ENCODE peak calls at places on chromosomes 13 and 19, in seven cellular contexts. F, L, W, D, I, N and O are unnamed samples.

GRCh38 chr13:113854238-113855011 is 9.5 kb downstream of the GAS6 start:
- DNase-seq in I (peak), W (peak), D (no peak), L (peak), F (peak), N (no peak), O (no peak)

GRCh38 chr13:64332048-64332447 is 2898.1 kb downstream of the PCDH9 start:
- DNase-seq in L (no peak), N (no peak), D (no peak), I (no peak), F (peak), W (no peak), O (no peak)

GRCh38 chr13:50911937-50912624 is 2.5 kb downstream of the RNASEH2B start:
- DNase-seq in L (peak), W (peak), I (peak), F (peak), D (peak), N (peak), O (peak)

GRCh38 chr13:25752957-25753540 is 298.8 kb downstream of the SHISA2 start:
- DNase-seq in N (no peak), D (no peak), L (no peak), W (peak), I (no peak), F (peak), O (no peak)

GRCh38 chr13:78595819-78596700 is 7.3 kb downstream of the POU4F1 start:
- DNase-seq in I (peak), D (peak), L (peak), F (no peak), N (no peak), W (no peak), O (peak)

GRCh38 chr13:67175836-67176235 is 54.3 kb downstream of the PCDH9 start:
- DNase-seq in D (no peak), W (no peak), F (no peak), L (no peak), N (no peak), I (no peak), O (no peak)

GRCh38 chr19:920051-920857 is 3.1 kb downstream of the KISS1R start:
- DNase-seq in L (no peak), W (peak), D (no peak), I (peak), F (no peak), N (peak), O (no peak)

GRCh38 chr13:99151516-99151915 is 49.1 kb upstream of the UBAC2 start:
- DNase-seq in L (no peak), F (peak), I (no peak), D (no peak), W (peak), N (peak), O (no peak)

GRCh38 chr13:113528101-113528797 is 37.7 kb upstream of the DCUN1D2 start:
- DNase-seq in D (no peak), I (no peak), N (no peak), L (no peak), W (no peak), F (no peak), O (no peak)

GRCh38 chr13:50676602-50677001 is 166.9 kb downstream of the DLEU7 start:
- DNase-seq in I (no peak), W (peak), L (no peak), N (peak), D (no peak), F (peak), O (peak)

GRCh38 chr13:48731957-48732569 is 78.3 kb downstream of the CYSLTR2 start:
- DNase-seq in I (peak), F (no peak), N (peak), D (peak), L (peak), W (no peak), O (peak)

GRCh38 chr13:31045621-31046081 is 113.2 kb downstream of the TEX26 start:
- DNase-seq in I (no peak), W (peak), F (peak), N (peak), D (no peak), L (no peak), O (peak)

GRCh38 chr13:77509221-77509620 is 26.3 kb upstream of the SCEL start:
- DNase-seq in L (no peak), N (no peak), W (peak), F (peak), D (no peak), I (no peak), O (no peak)

GRCh38 chr13:112748947-112749346 is 59.1 kb downstream of the ATP11A start:
- DNase-seq in N (peak), L (no peak), W (no peak), D (no peak), F (no peak), I (no peak), O (no peak)

GRCh38 chr19:1390594-1391423 is 7.1 kb downstream of the NDUFS7 start:
- DNase-seq in N (no peak), F (no peak), D (no peak), W (no peak), L (no peak), I (no peak), O (no peak)

GRCh38 chr13:77300176-77301141 is 26.4 kb downstream of the MYCBP2 start:
- DNase-seq in W (peak), L (no peak), N (peak), F (peak), I (no peak), D (no peak), O (peak)

GRCh38 chr19:30666301-30666803 is 294.2 kb downstream of the ZNF536 start:
- DNase-seq in D (peak), L (peak), I (peak), W (peak), N (peak), F (peak), O (peak)

GRCh38 chr13:105333416-105333815 is 1202.0 kb downstream of the EFNB2 start:
- DNase-seq in N (peak), D (no peak), I (no peak), W (no peak), L (no peak), F (peak), O (no peak)

GRCh38 chr19:38265213-38265861 is 964 bp downstream of the SPINT2 start:
- DNase-seq in F (no peak), N (peak), L (no peak), I (no peak), D (no peak), W (no peak), O (peak)

GRCh38 chr13:41505209-41505835 is 48.0 kb downstream of the RGCC start:
- DNase-seq in I (no peak), F (peak), L (no peak), D (no peak), N (peak), W (peak), O (no peak)

GRCh38 chr13:91722267-91722884 is 324.0 kb downstream of the GPC5 start:
- DNase-seq in L (no peak), N (peak), F (peak), W (peak), I (no peak), D (no peak), O (peak)

GRCh38 chr19:18763674-18764590 is 27.2 kb downstream of the COMP start:
- DNase-seq in N (no peak), D (no peak), I (no peak), L (no peak), F (peak), W (no peak), O (no peak)

GRCh38 chr19:16324384-16325160 is at the start of gene KLF2:
- DNase-seq in N (peak), D (peak), W (peak), I (peak), F (peak), L (peak), O (peak)

GRCh38 chr19:47582320-47582909 is 9.5 kb upstream of the ZNF541 start:
- DNase-seq in D (no peak), F (peak), L (no peak), W (peak), I (no peak), N (no peak), O (no peak)

GRCh38 chr19:9431475-9431874 is 3.9 kb downstream of the ZNF266 start:
- DNase-seq in F (peak), I (peak), L (peak), W (peak), D (peak), N (peak), O (peak)

DNA sequence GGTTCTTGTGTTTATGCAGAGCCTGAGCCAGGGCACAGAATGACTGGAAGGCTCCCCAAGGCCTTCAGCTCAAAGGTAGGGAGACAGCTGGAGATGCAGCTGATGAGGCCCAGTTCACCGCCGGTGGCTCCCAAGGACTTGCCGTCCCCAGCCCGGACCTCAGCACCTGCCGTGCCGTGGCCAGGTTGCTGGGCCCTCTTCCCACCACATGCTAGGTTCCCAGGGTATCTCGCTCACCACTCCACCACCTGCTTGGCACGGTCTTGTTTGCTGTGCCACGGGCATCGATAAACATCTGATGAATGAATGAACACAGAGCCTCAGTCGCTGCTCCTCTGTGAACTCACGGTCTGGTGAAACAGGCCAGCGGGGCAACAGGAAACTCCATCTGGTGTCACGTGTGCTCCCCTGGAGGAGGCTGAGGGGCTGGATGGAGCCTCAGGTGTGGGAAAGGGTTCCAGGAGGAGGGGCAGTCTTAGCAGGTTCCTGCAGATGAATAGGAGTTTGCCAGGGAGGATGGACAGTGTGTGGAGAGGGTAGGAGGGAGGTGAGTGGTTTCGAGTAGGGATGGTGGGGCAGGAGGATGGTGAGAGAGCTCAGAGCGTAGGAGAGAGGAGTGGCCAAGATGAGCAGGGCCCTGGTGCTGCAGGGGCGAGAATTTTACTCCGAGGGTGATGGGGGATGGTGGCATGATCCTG is 3.6 kb upstream of the KLK14 start:
- DNase-seq in I (no peak), L (no peak), D (no peak), W (no peak), N (no peak), F (no peak), O (no peak)
- H3K18ac ChIP-seq in I (no peak), L (no peak), D (peak), W (no peak), N (no peak), F (no peak), O (no peak)

DNA sequence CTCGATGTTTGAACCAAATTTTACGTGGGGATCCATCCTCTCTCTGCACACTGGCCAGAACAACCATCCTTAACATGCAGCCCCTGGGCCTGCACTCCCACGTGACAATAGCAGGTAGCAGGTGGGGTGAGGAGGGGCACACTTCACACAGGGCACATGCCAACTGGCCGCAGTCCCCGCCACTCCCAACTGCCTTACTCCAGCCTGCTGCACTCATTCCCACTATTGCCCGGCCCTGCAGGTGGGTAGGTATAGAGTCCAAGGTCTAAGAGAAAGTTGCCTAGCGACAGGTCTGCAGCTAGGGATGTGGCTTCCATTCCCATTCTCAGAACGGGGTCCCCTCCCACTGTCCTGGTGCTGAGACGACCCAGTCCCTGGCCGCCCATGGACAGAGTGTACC is 18.0 kb downstream of the VRK3 start:
- DNase-seq in N (no peak), W (no peak), D (no peak), I (no peak), F (no peak), L (no peak), O (no peak)
- H3K18ac ChIP-seq in N (no peak), W (no peak), D (no peak), I (no peak), F (no peak), L (no peak), O (no peak)

DNA sequence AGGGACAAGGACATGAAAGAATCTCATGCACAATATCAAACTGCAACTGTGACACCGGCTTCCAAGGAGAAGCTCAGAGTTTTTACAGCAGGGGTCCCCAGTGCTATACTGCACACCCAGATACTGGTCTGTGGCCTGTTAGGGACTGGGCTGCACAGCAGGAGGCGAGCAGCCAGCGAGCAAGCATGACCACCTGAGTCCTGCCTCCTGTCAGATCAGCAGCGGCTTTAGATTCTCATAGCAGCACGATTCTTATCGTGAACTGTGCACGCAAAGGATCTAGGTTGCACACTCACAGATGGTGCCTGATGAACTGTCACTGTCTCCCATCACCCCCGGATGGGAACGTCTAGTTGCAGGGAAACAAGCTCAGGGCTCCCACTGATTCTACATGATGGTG is 13.1 kb upstream of the CD22 start:
- DNase-seq in D (no peak), W (no peak), F (no peak), I (no peak), L (no peak), N (peak), O (no peak)
- H3K18ac ChIP-seq in D (no peak), W (no peak), F (no peak), I (no peak), L (no peak), N (no peak), O (no peak)

DNA sequence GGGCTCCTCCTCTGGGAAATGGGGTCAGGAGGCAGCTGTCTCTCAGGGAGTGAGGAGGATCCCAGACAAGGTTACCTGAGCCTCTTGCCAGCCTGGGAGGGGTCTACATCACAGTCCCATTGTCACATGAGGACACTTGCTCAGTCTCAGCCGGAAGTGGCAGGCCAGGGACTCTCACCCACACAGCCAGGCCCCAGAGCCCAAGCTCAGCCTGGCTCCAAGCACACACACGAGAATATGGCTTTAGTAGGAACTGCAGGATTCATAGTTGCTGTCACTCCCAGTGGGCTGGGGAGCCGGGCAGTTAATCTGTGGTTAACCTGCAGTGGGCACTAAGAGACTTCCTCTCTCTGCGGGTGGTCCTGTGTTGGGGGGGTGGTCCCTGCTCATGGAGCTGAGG is 15.8 kb upstream of the RELB start:
- DNase-seq in N (no peak), L (no peak), D (no peak), I (no peak), F (no peak), W (no peak), O (no peak)
- H3K18ac ChIP-seq in N (no peak), L (no peak), D (no peak), I (no peak), F (no peak), W (no peak), O (no peak)

GRCh38 chr13:24338721-24339120 is 29.3 kb downstream of the C1QTNF9 start:
- DNase-seq in L (no peak), W (no peak), F (no peak), D (no peak), N (no peak), I (no peak), O (no peak)
- H3K18ac ChIP-seq in L (no peak), W (no peak), F (no peak), D (no peak), N (no peak), I (no peak), O (no peak)

GRCh38 chr19:32627714-32628253 is 46.8 kb downstream of the PDCD5 start:
- DNase-seq in N (no peak), W (no peak), D (no peak), F (no peak), I (no peak), L (no peak), O (no peak)

GRCh38 chr19:32624410-32624809 is 43.4 kb downstream of the PDCD5 start:
- DNase-seq in F (no peak), L (no peak), N (no peak), W (no peak), I (no peak), D (no peak), O (no peak)

GRCh38 chr19:32626969-32627368 is 46.0 kb downstream of the PDCD5 start:
- DNase-seq in D (no peak), L (no peak), F (no peak), W (no peak), I (no peak), N (no peak), O (no peak)

GRCh38 chr19:32631381-32631780 is 43.6 kb downstream of the ANKRD27 start:
- DNase-seq in L (no peak), I (no peak), F (no peak), D (no peak), N (peak), W (no peak), O (no peak)

GRCh38 chr19:32630338-32630737 is 44.6 kb downstream of the ANKRD27 start:
- DNase-seq in F (no peak), L (peak), W (no peak), N (no peak), D (no peak), I (peak), O (peak)
- H3K18ac ChIP-seq in F (no peak), L (no peak), W (no peak), N (no peak), D (no peak), I (no peak), O (no peak)

DNA sequence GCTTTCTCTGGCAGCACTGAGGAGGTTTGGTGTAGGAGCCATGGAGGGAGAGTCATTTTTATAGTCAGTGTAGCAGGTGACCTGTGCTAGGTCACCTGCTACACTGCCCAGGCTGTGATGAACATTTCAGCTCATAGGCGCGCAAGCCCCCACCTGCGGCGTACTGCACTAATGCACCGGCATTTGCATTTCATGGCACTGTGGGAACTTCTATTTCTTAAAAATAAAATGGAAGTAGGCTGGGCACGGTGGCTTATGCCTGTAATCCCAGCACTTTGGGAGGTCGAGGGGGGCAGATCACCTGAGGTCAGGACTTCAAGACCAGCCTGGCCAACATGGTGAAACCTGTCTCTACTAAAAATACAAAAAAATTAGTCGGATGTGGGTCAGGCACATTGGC is 101.0 kb downstream of the SLC7A1 start:
- DNase-seq in I (no peak), W (no peak), D (no peak), F (no peak), L (no peak), N (no peak), O (no peak)
- H3K18ac ChIP-seq in I (no peak), W (no peak), D (no peak), F (no peak), L (no peak), N (no peak), O (no peak)

DNA sequence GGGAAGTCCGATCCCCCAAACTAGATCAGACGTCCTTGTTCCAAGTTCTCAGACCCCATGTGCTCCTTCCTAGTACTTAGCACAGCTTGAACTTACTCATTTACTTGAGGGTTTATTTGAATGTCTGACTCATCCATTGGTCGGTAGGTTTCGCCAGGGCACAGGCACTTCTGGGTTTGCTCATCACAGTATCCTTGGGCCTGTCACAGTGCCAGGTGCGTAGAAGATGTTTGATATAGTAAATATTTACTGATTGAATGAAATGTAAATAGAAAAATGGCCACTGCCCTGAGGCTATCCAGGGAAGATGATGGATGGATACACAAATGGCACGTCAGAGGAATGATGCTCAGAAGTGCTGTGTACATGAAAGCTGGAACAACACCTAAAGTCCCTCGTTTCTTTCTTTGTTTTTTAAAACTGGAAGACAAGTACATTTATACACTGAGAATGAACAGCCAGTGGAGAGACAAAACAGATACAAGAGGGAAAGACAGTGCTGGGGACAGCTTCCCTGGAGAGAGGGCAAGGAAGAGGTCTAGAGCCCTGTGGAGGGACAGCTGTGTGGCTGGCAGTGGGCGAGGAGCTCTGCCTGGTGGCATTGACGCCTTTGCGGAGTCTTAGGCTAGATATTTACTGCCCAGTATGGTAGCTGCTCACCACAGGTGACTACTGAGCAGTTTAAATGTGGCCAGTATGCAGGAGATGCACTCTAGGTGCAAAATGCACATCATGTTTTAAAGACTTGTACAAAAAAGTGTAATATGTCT is 31.2 kb upstream of the KL start:
- DNase-seq in L (no peak), F (peak), N (peak), W (peak), D (no peak), I (no peak), O (no peak)
- H3K18ac ChIP-seq in L (no peak), F (no peak), N (no peak), W (no peak), D (peak), I (no peak), O (no peak)